ENCODE peak calls at places on chromosome 7, in eight cellular contexts. R is heart left ventricle, L is AG04450, N is adrenal gland, Z is cardiac muscle cell, B is lower leg skin, F is left lung, S is skeletal muscle cell. D is an unnamed sample.

GRCh38 chr7:140322759-140323158 is 75.6 kb downstream of the SLC37A3 start:
- DNase-seq in R (no peak), L (no peak), N (no peak), Z (no peak), B (no peak), F (no peak), S (no peak), D (no peak)

GRCh38 chr7:44891372-44891771 is 6.0 kb upstream of the PURB start:
- DNase-seq in R (no peak), L (no peak), N (no peak), Z (no peak), B (no peak), F (no peak), S (no peak), D (no peak)

GRCh38 chr7:12303096-12303495 is 92.0 kb downstream of the TMEM106B start:
- DNase-seq in R (no peak), L (no peak), N (no peak), Z (no peak), B (no peak), F (no peak), S (no peak), D (no peak)

GRCh38 chr7:135321556-135321955 is 87.9 kb downstream of the STRA8 start:
- DNase-seq in R (no peak), L (no peak), N (no peak), Z (no peak), B (no peak), F (no peak), S (peak), D (peak)

GRCh38 chr7:100799037-100799896 is 28.1 kb downstream of the EPHB4 start:
- DNase-seq in R (peak), L (no peak), N (peak), Z (peak), B (peak), F (peak), S (peak), D (peak)

GRCh38 chr7:116499168-116500070 is at the start of gene CAV2:
- DNase-seq in R (peak), L (no peak), N (peak), Z (peak), B (peak), F (peak), S (no peak), D (peak)

GRCh38 chr7:96998765-96999164 is 6.6 kb upstream of the DLX6 start:
- DNase-seq in R (no peak), L (no peak), N (no peak), Z (no peak), B (no peak), F (no peak), S (no peak), D (no peak)

GRCh38 chr7:117673367-117673766 is 193.5 kb downstream of the CFTR start:
- DNase-seq in R (no peak), L (no peak), N (peak), Z (peak), B (peak), F (peak), S (no peak), D (no peak)

GRCh38 chr7:44308741-44309270 is 16.6 kb downstream of the CAMK2B start:
- DNase-seq in R (no peak), L (no peak), N (no peak), Z (no peak), B (peak), F (peak), S (no peak), D (no peak)

GRCh38 chr7:76051840-76052239 is 3.9 kb downstream of the MDH2 start:
- DNase-seq in R (no peak), L (no peak), N (no peak), Z (no peak), B (no peak), F (no peak), S (no peak), D (no peak)

GRCh38 chr7:7176421-7177043 is 5.8 kb upstream of the C1GALT1 start:
- DNase-seq in R (no peak), L (no peak), N (peak), Z (no peak), B (peak), F (no peak), S (peak), D (no peak)

GRCh38 chr7:43735403-43735801 is 6.1 kb upstream of the COA1 start:
- DNase-seq in R (no peak), L (no peak), N (no peak), Z (no peak), B (no peak), F (no peak), S (no peak), D (no peak)

GRCh38 chr7:140702774-140703173 is 6.3 kb downstream of the NDUFB2 start:
- DNase-seq in R (no peak), L (no peak), N (no peak), Z (no peak), B (no peak), F (no peak), S (no peak), D (no peak)

GRCh38 chr7:113764401-113765035 is 154.3 kb downstream of the PPP1R3A start:
- DNase-seq in R (no peak), L (no peak), N (no peak), Z (no peak), B (no peak), F (no peak), S (no peak), D (no peak)

GRCh38 chr7:156156734-156157408 is 344.6 kb upstream of the SHH start:
- DNase-seq in R (no peak), L (no peak), N (peak), Z (no peak), B (no peak), F (no peak), S (no peak), D (no peak)

GRCh38 chr7:122463631-122464030 is 159.1 kb upstream of the FEZF1 start:
- DNase-seq in R (no peak), L (no peak), N (no peak), Z (no peak), B (no peak), F (no peak), S (no peak), D (no peak)

GRCh38 chr7:155299539-155300202 is 2.0 kb downstream of the INSIG1 start:
- DNase-seq in R (no peak), L (no peak), N (no peak), Z (no peak), B (no peak), F (no peak), S (no peak), D (no peak)

GRCh38 chr7:128860158-128861073 is 2.2 kb upstream of the ATP6V1F start:
- DNase-seq in R (no peak), L (peak), N (no peak), Z (no peak), B (no peak), F (no peak), S (peak), D (peak)

GRCh38 chr7:73739387-73739767 is 775 bp upstream of the ABHD11 start:
- DNase-seq in R (no peak), L (no peak), N (no peak), Z (no peak), B (no peak), F (no peak), S (no peak), D (peak)

GRCh38 chr7:27213150-27213903 is 13.4 kb upstream of the HOXA13 start:
- DNase-seq in R (no peak), L (no peak), N (no peak), Z (no peak), B (no peak), F (no peak), S (no peak), D (no peak)

GRCh38 chr7:83652481-83652880 is 3.5 kb upstream of the SEMA3E start:
- DNase-seq in R (no peak), L (no peak), N (no peak), Z (no peak), B (no peak), F (no peak), S (no peak), D (no peak)

GRCh38 chr7:83649701-83650100 is 762 bp upstream of the SEMA3E start:
- DNase-seq in R (no peak), L (no peak), N (no peak), Z (no peak), B (no peak), F (no peak), S (no peak), D (no peak)

GRCh38 chr7:83643754-83644153 is 5.2 kb downstream of the SEMA3E start:
- DNase-seq in R (no peak), L (no peak), N (no peak), Z (no peak), B (no peak), F (no peak), S (no peak), D (no peak)

GRCh38 chr7:83646027-83646426 is 2.9 kb downstream of the SEMA3E start:
- DNase-seq in R (no peak), L (no peak), N (no peak), Z (no peak), B (no peak), F (no peak), S (no peak), D (no peak)

DNA sequence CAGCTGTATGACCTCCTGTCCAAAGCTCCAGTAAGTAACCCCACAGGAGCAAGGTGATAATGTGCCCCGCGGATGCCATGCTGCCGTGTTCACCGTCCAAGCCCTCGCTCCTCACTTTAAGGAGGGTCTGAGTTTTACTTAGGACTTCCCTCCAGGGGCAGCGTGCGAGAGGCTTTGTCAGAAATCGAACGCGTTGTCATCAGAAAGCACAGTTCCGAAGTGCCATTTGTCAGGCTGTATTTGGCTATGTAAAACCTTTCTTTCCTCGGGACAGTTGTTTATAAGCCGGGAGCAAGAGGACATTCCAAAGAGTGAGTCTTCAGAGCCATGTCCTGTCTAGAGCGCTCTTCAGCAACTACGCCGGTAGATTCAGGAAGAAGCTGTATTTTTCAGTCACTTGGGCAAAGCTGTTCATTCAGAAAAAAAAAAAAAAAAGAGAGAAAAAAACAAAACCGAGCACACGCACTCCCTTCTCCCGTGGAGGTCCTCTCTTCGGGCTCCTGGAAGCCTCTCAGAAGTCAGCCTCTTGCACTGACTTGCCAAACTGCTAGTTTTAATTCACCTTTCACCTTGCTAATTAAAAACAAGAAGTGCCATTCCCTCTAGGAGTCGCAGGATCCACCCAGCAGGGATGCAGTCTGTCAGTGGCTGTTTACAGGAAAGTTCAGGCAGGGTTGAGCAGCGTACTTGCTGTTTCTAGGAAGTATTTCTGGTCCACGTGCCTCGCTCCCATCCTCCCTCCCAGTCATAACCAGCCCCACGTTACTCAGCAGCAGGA is at the start of gene SEMA3E:
- DNase-seq in R (no peak), L (no peak), N (no peak), Z (peak), B (peak), F (no peak), S (peak), D (no peak)
- H3K4me3 ChIP-seq in R (peak), L (peak), N (no peak), Z (peak), B (peak), F (peak), S (peak), D (no peak)

DNA sequence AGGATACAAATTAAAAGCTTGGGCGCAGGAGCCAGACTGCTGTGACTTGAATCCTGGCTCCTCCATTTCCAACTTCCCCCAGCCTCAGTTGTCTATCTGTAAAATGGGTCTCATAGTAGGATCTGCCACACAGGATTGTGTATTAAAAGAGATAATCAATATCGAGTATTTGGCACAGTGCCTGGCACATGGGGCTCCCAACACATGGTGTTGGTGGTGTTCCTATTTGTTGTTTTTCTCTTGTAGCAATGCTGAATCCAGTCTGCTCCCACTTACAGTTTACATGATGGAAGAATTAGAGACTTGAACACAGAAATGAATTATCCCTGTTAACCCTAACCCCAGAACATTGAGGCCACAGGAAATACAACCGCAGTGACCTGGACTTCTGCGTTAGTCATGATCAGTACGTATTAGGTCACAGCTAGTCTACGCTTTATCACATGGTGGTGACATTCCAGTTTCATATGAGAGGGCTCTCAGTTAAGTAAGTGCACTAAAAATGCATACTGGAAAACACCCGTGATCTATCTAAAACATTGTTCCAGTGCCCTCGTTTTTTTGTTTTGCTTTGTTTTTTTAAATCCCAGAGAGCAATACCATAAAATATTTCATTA is 169.5 kb upstream of the KLF14 start:
- DNase-seq in R (no peak), L (peak), N (peak), Z (no peak), B (no peak), F (no peak), S (peak), D (no peak)
- H3K4me3 ChIP-seq in R (no peak), L (peak), N (no peak), Z (no peak), B (no peak), F (no peak), S (no peak), D (no peak)

GRCh38 chr7:30983914-30984247 is 20.1 kb downstream of the GHRHR start:
- DNase-seq in R (no peak), L (no peak), N (no peak), Z (no peak), B (no peak), F (no peak), S (no peak), D (no peak)

GRCh38 chr7:30986331-30986730 is 22.6 kb downstream of the GHRHR start:
- DNase-seq in R (no peak), L (no peak), N (no peak), Z (no peak), B (no peak), F (no peak), S (no peak), D (no peak)

GRCh38 chr7:30983042-30983913 is 19.5 kb downstream of the GHRHR start:
- DNase-seq in R (peak), L (peak), N (peak), Z (peak), B (peak), F (peak), S (peak), D (peak)

GRCh38 chr7:30985756-30986155 is 22.0 kb downstream of the GHRHR start:
- DNase-seq in R (no peak), L (no peak), N (no peak), Z (no peak), B (no peak), F (no peak), S (no peak), D (no peak)

GRCh38 chr7:30984359-30985107 is 20.8 kb downstream of the GHRHR start:
- DNase-seq in R (no peak), L (no peak), N (peak), Z (no peak), B (no peak), F (no peak), S (no peak), D (no peak)
- H3K4me3 ChIP-seq in R (no peak), L (no peak), N (no peak), Z (no peak), B (no peak), F (no peak), S (peak), D (no peak)

DNA sequence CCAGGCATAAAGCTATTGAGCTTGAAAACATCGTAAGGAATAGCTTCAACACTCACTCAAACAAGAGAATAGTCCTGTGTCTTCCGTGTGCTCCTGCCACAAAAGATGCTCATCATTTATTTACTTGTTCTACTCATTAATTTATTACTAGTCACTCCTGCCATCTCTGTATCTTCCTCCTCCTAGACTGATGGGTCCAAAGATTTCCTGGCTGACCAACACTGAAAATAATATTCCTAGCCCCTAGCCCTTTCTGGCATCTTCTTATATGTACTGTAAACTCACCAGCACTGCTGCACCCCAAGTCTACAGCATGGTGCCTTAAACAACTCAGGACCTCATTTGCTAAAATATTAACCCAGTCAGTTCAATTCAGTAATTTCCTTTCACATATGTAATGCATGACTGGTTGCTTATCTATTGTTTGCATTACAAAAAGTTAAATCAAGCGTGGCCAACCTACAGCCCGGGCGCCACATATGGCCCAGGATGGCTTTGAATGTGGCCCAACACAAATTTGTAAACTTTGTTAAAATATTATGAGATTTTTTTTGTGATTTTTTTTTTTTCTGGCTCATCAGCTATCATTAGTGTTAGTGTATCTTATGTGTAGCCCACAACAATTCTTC is 86.7 kb upstream of the GSDME start:
- DNase-seq in R (no peak), L (no peak), N (no peak), Z (no peak), B (no peak), F (no peak), S (no peak), D (no peak)
- H3K4me3 ChIP-seq in R (no peak), L (no peak), N (no peak), Z (no peak), B (no peak), F (no peak), S (no peak), D (no peak)

GRCh38 chr7:95867309-95867708 is 95.0 kb downstream of the DYNC1I1 start:
- DNase-seq in R (no peak), L (no peak), N (no peak), Z (no peak), B (no peak), F (no peak), S (no peak), D (no peak)
- H3K4me3 ChIP-seq in R (no peak), L (no peak), N (no peak), Z (no peak), B (no peak), F (no peak), S (no peak), D (no peak)

D was measured in uterus.